ENCODE peak calls at places on chromosomes 2 and 18, in eight cellular contexts. One of them, this sample, is unnamed.

GRCh38 chr2:169565686-169566085 is 8.0 kb downstream of the FASTKD1 start:
- DNase-seq in AG04450: no peak
- DNase-seq in choroid plexus epithelial cell: no peak
- DNase-seq in retinal pigment epithelial cell: no peak
- DNase-seq in body of pancreas: no peak
- DNase-seq in PC-9: no peak
- DNase-seq in fibroblast of the aortic adventitia: no peak
- DNase-seq in CD8-positive, alpha-beta T cell: no peak
- DNase-seq in this sample: no peak

GRCh38 chr2:121239969-121240368 is 45.0 kb downstream of the TFCP2L1 start:
- DNase-seq in AG04450: no peak
- DNase-seq in choroid plexus epithelial cell: no peak
- DNase-seq in retinal pigment epithelial cell: no peak
- DNase-seq in body of pancreas: no peak
- DNase-seq in PC-9: no peak
- DNase-seq in fibroblast of the aortic adventitia: no peak
- DNase-seq in CD8-positive, alpha-beta T cell: no peak
- DNase-seq in this sample: no peak

GRCh38 chr2:218999021-218999880 is 6.0 kb upstream of the CRYBA2 start:
- DNase-seq in AG04450: no peak
- DNase-seq in choroid plexus epithelial cell: no peak
- DNase-seq in retinal pigment epithelial cell: peak
- DNase-seq in body of pancreas: no peak
- DNase-seq in PC-9: no peak
- DNase-seq in fibroblast of the aortic adventitia: no peak
- DNase-seq in CD8-positive, alpha-beta T cell: no peak
- DNase-seq in this sample: no peak

GRCh38 chr2:134300585-134300984 is 46.7 kb downstream of the MGAT5 start:
- DNase-seq in AG04450: no peak
- DNase-seq in choroid plexus epithelial cell: no peak
- DNase-seq in retinal pigment epithelial cell: no peak
- DNase-seq in body of pancreas: no peak
- DNase-seq in PC-9: no peak
- DNase-seq in fibroblast of the aortic adventitia: no peak
- DNase-seq in CD8-positive, alpha-beta T cell: no peak
- DNase-seq in this sample: no peak

GRCh38 chr2:100278986-100279385 is 43.3 kb downstream of the LONRF2 start:
- DNase-seq in AG04450: no peak
- DNase-seq in choroid plexus epithelial cell: no peak
- DNase-seq in retinal pigment epithelial cell: no peak
- DNase-seq in body of pancreas: no peak
- DNase-seq in PC-9: no peak
- DNase-seq in fibroblast of the aortic adventitia: no peak
- DNase-seq in CD8-positive, alpha-beta T cell: no peak
- DNase-seq in this sample: no peak

GRCh38 chr2:208142925-208143799 is 2.8 kb downstream of the CRYGB start:
- DNase-seq in AG04450: no peak
- DNase-seq in choroid plexus epithelial cell: no peak
- DNase-seq in retinal pigment epithelial cell: no peak
- DNase-seq in body of pancreas: no peak
- DNase-seq in PC-9: no peak
- DNase-seq in fibroblast of the aortic adventitia: no peak
- DNase-seq in CD8-positive, alpha-beta T cell: no peak
- DNase-seq in this sample: no peak

GRCh38 chr18:75538727-75539126 is 111.2 kb upstream of the SMIM21 start:
- DNase-seq in AG04450: peak
- DNase-seq in choroid plexus epithelial cell: peak
- DNase-seq in retinal pigment epithelial cell: no peak
- DNase-seq in body of pancreas: no peak
- DNase-seq in PC-9: no peak
- DNase-seq in fibroblast of the aortic adventitia: peak
- DNase-seq in CD8-positive, alpha-beta T cell: no peak
- DNase-seq in this sample: peak

GRCh38 chr2:27832396-27832795 is 57.8 kb downstream of the RBKS start:
- DNase-seq in AG04450: no peak
- DNase-seq in choroid plexus epithelial cell: peak
- DNase-seq in retinal pigment epithelial cell: no peak
- DNase-seq in body of pancreas: no peak
- DNase-seq in PC-9: no peak
- DNase-seq in fibroblast of the aortic adventitia: peak
- DNase-seq in CD8-positive, alpha-beta T cell: no peak
- DNase-seq in this sample: peak

GRCh38 chr2:145292166-145292565 is 772.2 kb upstream of the ZEB2 start:
- DNase-seq in AG04450: no peak
- DNase-seq in choroid plexus epithelial cell: no peak
- DNase-seq in retinal pigment epithelial cell: no peak
- DNase-seq in body of pancreas: no peak
- DNase-seq in PC-9: no peak
- DNase-seq in fibroblast of the aortic adventitia: no peak
- DNase-seq in CD8-positive, alpha-beta T cell: no peak
- DNase-seq in this sample: no peak

GRCh38 chr18:23883277-23883790 is 131.2 kb upstream of the TTC39C start:
- DNase-seq in AG04450: no peak
- DNase-seq in choroid plexus epithelial cell: no peak
- DNase-seq in retinal pigment epithelial cell: no peak
- DNase-seq in body of pancreas: no peak
- DNase-seq in PC-9: no peak
- DNase-seq in fibroblast of the aortic adventitia: no peak
- DNase-seq in CD8-positive, alpha-beta T cell: no peak
- DNase-seq in this sample: no peak

GRCh38 chr2:218023636-218024035 is 20.8 kb upstream of the TNS1 start:
- DNase-seq in AG04450: no peak
- DNase-seq in choroid plexus epithelial cell: no peak
- DNase-seq in retinal pigment epithelial cell: no peak
- DNase-seq in body of pancreas: peak
- DNase-seq in PC-9: no peak
- DNase-seq in fibroblast of the aortic adventitia: no peak
- DNase-seq in CD8-positive, alpha-beta T cell: no peak
- DNase-seq in this sample: no peak

GRCh38 chr2:288743-289361 is 961 bp upstream of the ALKAL2 start:
- DNase-seq in AG04450: no peak
- DNase-seq in choroid plexus epithelial cell: no peak
- DNase-seq in retinal pigment epithelial cell: no peak
- DNase-seq in body of pancreas: peak
- DNase-seq in PC-9: no peak
- DNase-seq in fibroblast of the aortic adventitia: no peak
- DNase-seq in CD8-positive, alpha-beta T cell: no peak
- DNase-seq in this sample: no peak

GRCh38 chr18:57841568-57841967 is 38.5 kb upstream of the ATP8B1 start:
- DNase-seq in AG04450: no peak
- DNase-seq in choroid plexus epithelial cell: no peak
- DNase-seq in retinal pigment epithelial cell: no peak
- DNase-seq in body of pancreas: no peak
- DNase-seq in PC-9: no peak
- DNase-seq in fibroblast of the aortic adventitia: no peak
- DNase-seq in CD8-positive, alpha-beta T cell: no peak
- DNase-seq in this sample: no peak

GRCh38 chr2:146321175-146321574 is 1523.7 kb upstream of the ACVR2A start:
- DNase-seq in AG04450: no peak
- DNase-seq in choroid plexus epithelial cell: peak
- DNase-seq in retinal pigment epithelial cell: no peak
- DNase-seq in body of pancreas: no peak
- DNase-seq in PC-9: no peak
- DNase-seq in fibroblast of the aortic adventitia: peak
- DNase-seq in CD8-positive, alpha-beta T cell: no peak
- DNase-seq in this sample: no peak

GRCh38 chr2:146323564-146323963 is 1521.3 kb upstream of the ACVR2A start:
- DNase-seq in AG04450: no peak
- DNase-seq in choroid plexus epithelial cell: peak
- DNase-seq in retinal pigment epithelial cell: no peak
- DNase-seq in body of pancreas: no peak
- DNase-seq in PC-9: no peak
- DNase-seq in fibroblast of the aortic adventitia: peak
- DNase-seq in CD8-positive, alpha-beta T cell: no peak
- DNase-seq in this sample: peak

DNA sequence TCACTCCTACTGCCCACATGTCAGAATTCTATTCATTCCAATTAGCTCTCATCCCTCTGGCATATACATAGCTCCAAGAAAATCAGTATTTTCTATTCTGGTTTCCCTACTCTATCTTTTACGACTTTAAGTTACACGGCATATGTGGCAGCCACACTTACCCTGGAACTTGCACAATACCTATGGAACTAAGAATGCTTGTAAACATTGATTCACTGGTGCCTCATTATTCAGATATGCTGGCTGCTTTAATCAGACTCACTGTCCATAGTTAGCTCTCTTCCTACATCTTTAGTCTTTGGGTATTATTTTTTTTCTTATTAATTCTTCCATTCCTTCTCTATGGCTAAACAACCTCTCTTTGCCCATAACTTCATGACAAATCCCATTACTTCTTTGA is 1519.9 kb upstream of the ACVR2A start:
- DNase-seq in AG04450: peak
- DNase-seq in choroid plexus epithelial cell: peak
- DNase-seq in retinal pigment epithelial cell: no peak
- DNase-seq in body of pancreas: no peak
- DNase-seq in PC-9: no peak
- DNase-seq in fibroblast of the aortic adventitia: no peak
- DNase-seq in CD8-positive, alpha-beta T cell: no peak
- DNase-seq in this sample: no peak
- H3K4me3 ChIP-seq in AG04450: no peak
- H3K4me3 ChIP-seq in choroid plexus epithelial cell: no peak
- H3K4me3 ChIP-seq in retinal pigment epithelial cell: no peak
- H3K4me3 ChIP-seq in body of pancreas: no peak
- H3K4me3 ChIP-seq in PC-9: no peak
- H3K4me3 ChIP-seq in fibroblast of the aortic adventitia: no peak
- H3K4me3 ChIP-seq in CD8-positive, alpha-beta T cell: no peak
- H3K4me3 ChIP-seq in this sample: no peak

GRCh38 chr2:42924436-42924897 is 132.1 kb upstream of the HAAO start:
- DNase-seq in AG04450: no peak
- DNase-seq in choroid plexus epithelial cell: peak
- DNase-seq in retinal pigment epithelial cell: no peak
- DNase-seq in body of pancreas: no peak
- DNase-seq in PC-9: no peak
- DNase-seq in fibroblast of the aortic adventitia: peak
- DNase-seq in CD8-positive, alpha-beta T cell: no peak
- DNase-seq in this sample: no peak

GRCh38 chr2:42922293-42922692 is 129.9 kb upstream of the HAAO start:
- DNase-seq in AG04450: no peak
- DNase-seq in choroid plexus epithelial cell: no peak
- DNase-seq in retinal pigment epithelial cell: no peak
- DNase-seq in body of pancreas: no peak
- DNase-seq in PC-9: no peak
- DNase-seq in fibroblast of the aortic adventitia: no peak
- DNase-seq in CD8-positive, alpha-beta T cell: no peak
- DNase-seq in this sample: no peak

GRCh38 chr2:42925742-42926437 is 133.5 kb upstream of the HAAO start:
- DNase-seq in AG04450: no peak
- DNase-seq in choroid plexus epithelial cell: no peak
- DNase-seq in retinal pigment epithelial cell: no peak
- DNase-seq in body of pancreas: peak
- DNase-seq in PC-9: no peak
- DNase-seq in fibroblast of the aortic adventitia: peak
- DNase-seq in CD8-positive, alpha-beta T cell: no peak
- DNase-seq in this sample: no peak

GRCh38 chr2:42922790-42923631 is 130.6 kb upstream of the HAAO start:
- DNase-seq in AG04450: no peak
- DNase-seq in choroid plexus epithelial cell: peak
- DNase-seq in retinal pigment epithelial cell: peak
- DNase-seq in body of pancreas: no peak
- DNase-seq in PC-9: no peak
- DNase-seq in fibroblast of the aortic adventitia: peak
- DNase-seq in CD8-positive, alpha-beta T cell: no peak
- DNase-seq in this sample: no peak

GRCh38 chr2:42923632-42924425 is 131.4 kb upstream of the HAAO start:
- DNase-seq in AG04450: no peak
- DNase-seq in choroid plexus epithelial cell: no peak
- DNase-seq in retinal pigment epithelial cell: no peak
- DNase-seq in body of pancreas: no peak
- DNase-seq in PC-9: no peak
- DNase-seq in fibroblast of the aortic adventitia: peak
- DNase-seq in CD8-positive, alpha-beta T cell: no peak
- DNase-seq in this sample: no peak
- TF ChIP-seq CTCF in AG04450: no peak
- TF ChIP-seq CTCF in choroid plexus epithelial cell: no peak
- TF ChIP-seq CTCF in retinal pigment epithelial cell: no peak
- TF ChIP-seq CTCF in body of pancreas: no peak
- TF ChIP-seq CTCF in PC-9: no peak
- TF ChIP-seq CTCF in fibroblast of the aortic adventitia: peak
- TF ChIP-seq CTCF in CD8-positive, alpha-beta T cell: no peak
- TF ChIP-seq CTCF in this sample: no peak

GRCh38 chr18:65750421-65751144 is at the start of gene CDH7:
- DNase-seq in AG04450: no peak
- DNase-seq in choroid plexus epithelial cell: no peak
- DNase-seq in retinal pigment epithelial cell: no peak
- DNase-seq in body of pancreas: no peak
- DNase-seq in PC-9: peak
- DNase-seq in fibroblast of the aortic adventitia: no peak
- DNase-seq in CD8-positive, alpha-beta T cell: no peak
- DNase-seq in this sample: no peak

GRCh38 chr18:65752625-65753325 is 2.0 kb downstream of the CDH7 start:
- DNase-seq in AG04450: no peak
- DNase-seq in choroid plexus epithelial cell: no peak
- DNase-seq in retinal pigment epithelial cell: no peak
- DNase-seq in body of pancreas: no peak
- DNase-seq in PC-9: no peak
- DNase-seq in fibroblast of the aortic adventitia: no peak
- DNase-seq in CD8-positive, alpha-beta T cell: no peak
- DNase-seq in this sample: no peak

GRCh38 chr18:65748321-65748720 is 2.5 kb upstream of the CDH7 start:
- DNase-seq in AG04450: no peak
- DNase-seq in choroid plexus epithelial cell: no peak
- DNase-seq in retinal pigment epithelial cell: no peak
- DNase-seq in body of pancreas: no peak
- DNase-seq in PC-9: no peak
- DNase-seq in fibroblast of the aortic adventitia: no peak
- DNase-seq in CD8-positive, alpha-beta T cell: no peak
- DNase-seq in this sample: no peak

GRCh38 chr18:65751145-65752085 is 603 bp downstream of the CDH7 start:
- DNase-seq in AG04450: no peak
- DNase-seq in choroid plexus epithelial cell: no peak
- DNase-seq in retinal pigment epithelial cell: no peak
- DNase-seq in body of pancreas: no peak
- DNase-seq in PC-9: no peak
- DNase-seq in fibroblast of the aortic adventitia: no peak
- DNase-seq in CD8-positive, alpha-beta T cell: no peak
- DNase-seq in this sample: no peak

DNA sequence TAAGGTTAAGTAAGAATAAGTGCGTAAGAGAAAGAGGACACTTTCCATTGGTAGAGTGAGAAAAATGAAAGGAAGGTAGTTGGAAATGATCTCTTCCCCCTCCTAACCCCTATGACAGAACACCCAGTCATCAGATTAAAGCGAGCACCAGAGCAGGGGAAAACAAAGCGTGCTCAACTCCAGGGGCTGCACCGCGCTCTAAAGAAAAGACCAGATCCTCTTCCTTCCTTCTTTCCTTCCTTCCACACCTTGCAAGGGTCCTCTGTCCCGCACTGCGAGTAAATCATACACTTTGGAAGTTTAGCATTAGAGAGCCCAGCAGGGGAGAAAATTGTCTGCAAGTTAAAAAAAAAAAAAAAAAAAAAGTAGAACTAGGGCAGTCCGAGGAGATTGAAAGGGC is 931 bp upstream of the CDH7 start:
- DNase-seq in AG04450: no peak
- DNase-seq in choroid plexus epithelial cell: no peak
- DNase-seq in retinal pigment epithelial cell: no peak
- DNase-seq in body of pancreas: no peak
- DNase-seq in PC-9: no peak
- DNase-seq in fibroblast of the aortic adventitia: no peak
- DNase-seq in CD8-positive, alpha-beta T cell: no peak
- DNase-seq in this sample: no peak
- H3K4me3 ChIP-seq in AG04450: no peak
- H3K4me3 ChIP-seq in choroid plexus epithelial cell: peak
- H3K4me3 ChIP-seq in retinal pigment epithelial cell: peak
- H3K4me3 ChIP-seq in body of pancreas: no peak
- H3K4me3 ChIP-seq in PC-9: peak
- H3K4me3 ChIP-seq in fibroblast of the aortic adventitia: no peak
- H3K4me3 ChIP-seq in CD8-positive, alpha-beta T cell: no peak
- H3K4me3 ChIP-seq in this sample: peak

GRCh38 chr2:6352906-6353515 is 512.7 kb downstream of the CMPK2 start:
- DNase-seq in AG04450: peak
- DNase-seq in choroid plexus epithelial cell: peak
- DNase-seq in retinal pigment epithelial cell: no peak
- DNase-seq in body of pancreas: peak
- DNase-seq in PC-9: peak
- DNase-seq in fibroblast of the aortic adventitia: peak
- DNase-seq in CD8-positive, alpha-beta T cell: no peak
- DNase-seq in this sample: peak
- TF ChIP-seq CTCF in AG04450: peak
- TF ChIP-seq CTCF in choroid plexus epithelial cell: peak
- TF ChIP-seq CTCF in retinal pigment epithelial cell: peak
- TF ChIP-seq CTCF in body of pancreas: peak
- TF ChIP-seq CTCF in PC-9: peak
- TF ChIP-seq CTCF in fibroblast of the aortic adventitia: peak
- TF ChIP-seq CTCF in CD8-positive, alpha-beta T cell: no peak
- TF ChIP-seq CTCF in this sample: peak

This sample was measured in astrocyte of the cerebellum.